ENCODE peak calls at places on chromosomes 7 and 10, in five cellular contexts. E, M, F, U and L are unnamed samples.
A peak's percentile ranks its signal among the peaks of the same experiment; 100 is the strongest.

GRCh38 chr10:14039968-14040668 is 290.6 kb downstream of the FRMD4A start:
- DNase-seq in U (no peak), E (no peak), F (no peak), M (no peak), L (no peak)

GRCh38 chr10:125231116-125231812 is 70.9 kb upstream of the CTBP2 start:
- DNase-seq in M (no peak), E (no peak), F (no peak), U (no peak), L (no peak)

GRCh38 chr10:132185601-132186487 is 904 bp upstream of the DPYSL4 start:
- DNase-seq in F (peak; percentile 36), U (no peak), E (peak; percentile 73), M (peak; percentile 44), L (peak; percentile 34)

GRCh38 chr7:80957226-80957625 is 38.4 kb upstream of the SEMA3C start:
- DNase-seq in F (no peak), U (no peak), M (no peak), E (no peak), L (no peak)

GRCh38 chr10:7409045-7409731 is 1.6 kb downstream of the SFMBT2 start:
- DNase-seq in U (peak; percentile 75), M (no peak), E (peak; percentile 83), F (no peak), L (peak; percentile 62)

GRCh38 chr7:7596156-7596555 is 29.5 kb downstream of the MIOS start:
- DNase-seq in U (no peak), F (no peak), E (no peak), M (no peak), L (no peak)

GRCh38 chr10:72875250-72876055 is 18.1 kb upstream of the OIT3 start:
- DNase-seq in F (no peak), E (no peak), U (peak; percentile 33), M (no peak), L (no peak)

GRCh38 chr7:117686311-117686935 is 186.8 kb downstream of the CTTNBP2 start:
- DNase-seq in E (no peak), M (no peak), U (no peak), F (no peak), L (no peak)

GRCh38 chr7:22442887-22443369 is 57.1 kb downstream of the STEAP1B start:
- DNase-seq in M (no peak), U (no peak), E (no peak), F (no peak), L (no peak)

GRCh38 chr7:1883031-1883761 is 213.1 kb downstream of the ELFN1 start:
- DNase-seq in E (peak; percentile 20), F (no peak), M (no peak), U (no peak), L (peak; percentile 64)

GRCh38 chr7:51324206-51324884 is 7.7 kb upstream of the COBL start:
- DNase-seq in U (no peak), F (no peak), M (no peak), E (no peak), L (no peak)

GRCh38 chr7:152513861-152514770 is 78.3 kb upstream of the KMT2C start:
- DNase-seq in U (no peak), M (no peak), F (no peak), E (no peak), L (no peak)

GRCh38 chr10:100167521-100168312 is 18.1 kb downstream of the ERLIN1 start:
- DNase-seq in U (no peak), M (no peak), E (no peak), F (no peak), L (no peak)

GRCh38 chr10:55410415-55410885 is 609.4 kb upstream of the PCDH15 start:
- DNase-seq in M (peak; percentile 23), E (no peak), F (no peak), U (no peak), L (no peak)

GRCh38 chr10:18094793-18095192 is 45.4 kb upstream of the CACNB2 start:
- DNase-seq in E (no peak), U (no peak), M (no peak), F (no peak), L (no peak)

GRCh38 chr7:111560773-111561658 is 1.3 kb downstream of the IMMP2L start:
- DNase-seq in U (no peak), F (no peak), E (no peak), M (peak; percentile 33), L (peak; percentile 2)

GRCh38 chr10:89332092-89332633 is 4.4 kb downstream of the IFIT3 start:
- DNase-seq in F (no peak), U (peak; percentile 55), E (peak; percentile 67), M (no peak), L (peak; percentile 84)

GRCh38 chr10:113100299-113100680 is 150.2 kb downstream of the TCF7L2 start:
- DNase-seq in E (no peak), M (no peak), U (no peak), F (no peak), L (no peak)

GRCh38 chr10:52772623-52773022 is at the start of gene MBL2:
- DNase-seq in U (no peak), M (no peak), E (no peak), F (no peak), L (no peak)

GRCh38 chr10:120474956-120475355 is 17.9 kb downstream of the PLPP4 start:
- DNase-seq in U (no peak), F (no peak), M (no peak), E (no peak), L (no peak)

GRCh38 chr10:122531935-122532334 is 28.6 kb upstream of the DMBT1 start:
- DNase-seq in F (no peak), M (no peak), E (no peak), U (no peak), L (no peak)

GRCh38 chr10:24872790-24873182 is 79.6 kb downstream of the PRTFDC1 start:
- DNase-seq in E (no peak), U (no peak), M (no peak), F (no peak), L (no peak)

GRCh38 chr10:126135939-126136595 is 239.7 kb downstream of the FANK1 start:
- DNase-seq in F (no peak), U (no peak), M (no peak), E (no peak), L (no peak)

GRCh38 chr7:135672560-135673359 is 10.4 kb downstream of the STMP1 start:
- DNase-seq in F (no peak), M (no peak), E (no peak), U (peak; percentile 45), L (no peak)

GRCh38 chr10:110168601-110169481 is 38.6 kb upstream of the MXI1 start:
- DNase-seq in F (no peak), U (no peak), M (no peak), E (no peak), L (no peak)

GRCh38 chr10:4051408-4052151 is 266.6 kb upstream of the KLF6 start:
- DNase-seq in F (no peak), U (no peak), M (no peak), E (no peak), L (no peak)

GRCh38 chr10:28910960-28911359 is 233.6 kb downstream of the BAMBI start:
- DNase-seq in F (no peak), U (no peak), E (no peak), M (no peak), L (no peak)

GRCh38 chr7:155017834-155018233 is 14.9 kb upstream of the PAXIP1 start:
- DNase-seq in F (no peak), M (no peak), E (no peak), U (no peak), L (no peak)

GRCh38 chr10:6621536-6621935 is 41.5 kb upstream of the PRKCQ start:
- DNase-seq in U (no peak), E (no peak), M (no peak), F (no peak), L (no peak)